ENCODE peak calls at places on chromosomes 6 and 20, in seven cellular contexts. F is MM.1S, R is fibroblast of lung, B is H9, P is IMR-90, K is astrocyte, H is neural progenitor cell. U is an unnamed sample. For H4K20me1, the result is how much of the 10 kb centered on the place peaks cover.

GRCh38 chr20:58102252-58102651 is 126.2 kb downstream of the ANKRD60 start:
- DNase-seq in R (peak), H (no peak), B (no peak), K (peak), F (no peak), P (no peak), U (no peak)

GRCh38 chr20:39876974-39877615 is 811.9 kb downstream of the MAFB start:
- DNase-seq in F (no peak), R (no peak), B (no peak), K (peak), P (no peak), H (no peak), U (peak)

GRCh38 chr6:11810039-11810541 is 31.5 kb upstream of the ADTRP start:
- DNase-seq in H (no peak), K (peak), P (peak), R (peak), F (no peak), B (no peak), U (peak)

GRCh38 chr20:61821698-61822097 is 244.0 kb downstream of the TAF4 start:
- DNase-seq in B (no peak), P (no peak), K (no peak), H (no peak), F (no peak), R (no peak), U (no peak)

GRCh38 chr20:48350291-48350988 is 477.4 kb downstream of the PREX1 start:
- DNase-seq in P (no peak), H (peak), R (no peak), B (peak), F (no peak), K (no peak), U (no peak)

GRCh38 chr6:170296746-170297576 is 6.1 kb upstream of the DLL1 start:
- DNase-seq in P (no peak), H (peak), R (no peak), F (no peak), K (no peak), B (no peak), U (no peak)

GRCh38 chr6:44697333-44697732 is 309.8 kb downstream of the CDC5L start:
- DNase-seq in P (no peak), K (no peak), F (no peak), R (peak), B (peak), H (peak), U (no peak)

GRCh38 chr6:25014806-25015560 is 79.2 kb upstream of the RIPOR2 start:
- DNase-seq in K (peak), R (peak), F (no peak), B (no peak), P (peak), H (no peak), U (peak)

GRCh38 chr20:44799691-44800090 is 10.7 kb downstream of the RIMS4 start:
- DNase-seq in B (no peak), F (no peak), K (no peak), R (no peak), P (no peak), H (no peak), U (no peak)

GRCh38 chr6:139336488-139336887 is 38.0 kb downstream of the CITED2 start:
- DNase-seq in H (no peak), B (no peak), F (no peak), K (peak), R (peak), P (peak), U (no peak)

GRCh38 chr6:169786349-169786748 is 34.9 kb downstream of the ERMARD start:
- DNase-seq in R (no peak), H (no peak), P (no peak), F (no peak), K (no peak), B (peak), U (no peak)

GRCh38 chr20:62368629-62369507 is 1.8 kb upstream of the LAMA5 start:
- DNase-seq in K (no peak), R (peak), F (no peak), B (peak), H (peak), P (peak), U (peak)

GRCh38 chr6:137950581-137950980 is 83.5 kb downstream of the TNFAIP3 start:
- DNase-seq in F (peak), R (no peak), H (no peak), K (no peak), P (no peak), B (no peak), U (no peak)

GRCh38 chr6:7546832-7547714 is 5.6 kb downstream of the DSP start:
- DNase-seq in P (no peak), K (no peak), R (no peak), B (no peak), H (no peak), F (no peak), U (no peak)

GRCh38 chr6:166156942-166157341 is 10.7 kb downstream of the TBXT start:
- DNase-seq in P (peak), K (no peak), B (no peak), F (no peak), H (peak), R (no peak), U (peak)

GRCh38 chr20:50395914-50396488 is 114.2 kb upstream of the PTPN1 start:
- DNase-seq in R (no peak), F (no peak), B (no peak), K (no peak), H (no peak), P (no peak), U (no peak)

GRCh38 chr6:15481892-15482291 is 180.9 kb downstream of the DTNBP1 start:
- DNase-seq in R (no peak), H (no peak), B (no peak), K (no peak), P (no peak), F (peak), U (no peak)

GRCh38 chr20:4524792-4525191 is 196.9 kb upstream of the PRND start:
- DNase-seq in B (no peak), P (no peak), H (no peak), F (peak), R (no peak), K (no peak), U (no peak)

GRCh38 chr6:81800666-81801065 is 48.2 kb upstream of the TENT5A start:
- DNase-seq in R (no peak), K (no peak), B (no peak), P (no peak), F (no peak), H (no peak), U (no peak)

GRCh38 chr20:12345978-12346377 is 428.3 kb downstream of the BTBD3 start:
- DNase-seq in B (no peak), P (no peak), F (no peak), R (no peak), K (no peak), H (no peak), U (no peak)

GRCh38 chr6:125546827-125547226 is 202.6 kb upstream of the HEY2 start:
- DNase-seq in B (no peak), H (no peak), P (peak), R (peak), F (no peak), K (no peak), U (no peak)

GRCh38 chr20:17806739-17807441 is 107.1 kb downstream of the BANF2 start:
- DNase-seq in B (peak), K (peak), P (peak), R (peak), H (no peak), F (no peak), U (peak)

GRCh38 chr6:130965657-130966056 is 97.4 kb downstream of the EPB41L2 start:
- DNase-seq in K (peak), R (peak), P (peak), B (no peak), H (no peak), F (no peak), U (no peak)

GRCh38 chr6:4085329-4085695 is 6.4 kb upstream of the FAM217A start:
- DNase-seq in K (peak), P (peak), H (no peak), B (no peak), F (no peak), R (peak), U (no peak)

GRCh38 chr6:11096109-11096508 is 2.5 kb downstream of the SMIM13 start:
- DNase-seq in F (no peak), R (peak), K (peak), B (peak), H (peak), P (peak), U (peak)

DNA sequence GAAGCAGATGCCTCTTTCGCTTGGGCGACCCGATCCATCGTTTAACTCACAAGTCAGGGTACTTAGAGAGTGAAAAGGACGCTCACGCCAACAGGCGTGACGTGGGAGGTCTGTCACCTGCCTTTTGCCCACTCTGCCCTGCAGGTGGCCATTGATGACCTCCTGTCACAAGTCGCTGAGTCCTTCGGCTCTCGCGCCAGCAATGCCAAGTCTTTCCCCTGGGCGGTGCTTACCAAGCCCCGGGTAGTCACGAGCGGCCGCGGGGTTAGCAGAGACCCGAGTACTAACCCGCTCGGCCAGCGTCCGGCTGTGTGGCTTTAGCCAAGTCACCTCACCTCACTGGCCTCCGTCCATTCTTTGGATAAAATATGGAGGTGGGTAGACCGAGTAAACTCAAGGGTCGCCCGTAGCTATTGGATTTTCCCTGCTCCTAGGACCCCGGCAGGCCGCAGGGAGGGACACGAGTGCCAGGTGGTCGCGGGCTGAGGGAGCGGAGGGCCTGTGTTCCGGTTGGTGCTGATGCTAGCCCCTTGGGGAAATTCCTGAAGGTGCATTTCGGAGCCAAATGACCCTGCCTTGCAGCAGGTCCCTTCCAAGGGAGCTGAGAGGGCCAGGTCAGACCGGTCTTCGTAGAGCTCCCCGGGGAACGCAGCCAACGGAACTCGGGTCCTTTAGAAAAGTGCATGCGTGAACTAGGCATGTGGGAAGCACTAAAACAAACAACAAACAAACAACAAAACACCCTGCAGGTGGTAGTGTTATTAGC is 668 bp downstream of the PKIB start:
- DNase-seq in K (peak), F (peak), B (peak), R (peak), H (peak), P (no peak), U (peak)
- H2AFZ ChIP-seq in K (peak), F (peak), B (no peak), R (peak), H (no peak), P (peak), U (peak)

DNA sequence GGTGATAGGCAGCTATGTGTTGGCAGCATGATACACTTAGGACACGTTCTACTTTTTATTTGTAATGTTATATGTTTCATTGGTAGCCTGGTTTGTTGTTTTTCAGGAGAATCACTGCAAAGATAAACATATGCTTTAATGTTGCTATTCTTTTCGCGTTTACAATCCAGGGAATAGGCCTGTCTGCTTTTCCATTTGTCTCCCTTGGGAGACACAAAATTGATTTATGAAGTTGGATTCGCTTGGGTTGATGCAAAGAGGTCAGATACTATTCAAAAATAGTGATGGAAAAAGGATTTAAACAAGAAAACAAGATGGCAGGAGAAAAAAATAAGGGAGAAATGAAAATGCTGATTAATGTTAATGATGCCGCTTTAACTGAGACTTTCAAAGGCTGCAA is 179.5 kb upstream of the SOX4 start:
- DNase-seq in H (no peak), K (no peak), R (no peak), B (no peak), P (no peak), F (no peak), U (no peak)
- H4K20me1 ChIP-seq in H (under half), K (under half), R (under half), B (under half), P (under half), F (under half), U (under half)

GRCh38 chr20:36071848-36072247 is 82.7 kb upstream of the EPB41L1 start:
- DNase-seq in F (no peak), B (no peak), R (no peak), P (no peak), H (no peak), K (no peak), U (no peak)
- H2AFZ ChIP-seq in F (no peak), B (no peak), R (no peak), P (no peak), H (no peak), K (no peak), U (no peak)

DNA sequence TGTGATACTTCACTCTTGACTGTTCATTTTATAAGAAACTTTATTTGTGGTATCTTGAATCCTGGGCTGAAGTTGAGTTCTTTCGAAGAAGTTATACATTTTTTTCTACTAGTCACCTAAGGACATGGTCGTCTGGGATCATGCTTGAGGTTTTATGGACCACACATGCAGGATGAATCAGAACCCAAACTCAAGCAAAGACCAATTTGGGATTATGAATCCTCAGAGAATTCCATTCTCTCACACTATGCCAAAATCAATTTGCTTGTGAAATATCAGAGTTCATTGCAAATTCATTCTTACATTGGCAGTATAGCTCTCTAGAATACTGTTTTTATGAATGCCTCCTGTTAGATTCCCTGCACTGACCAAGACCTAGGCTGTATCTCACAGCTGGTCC is 114.3 kb upstream of the HDAC2 start:
- DNase-seq in R (peak), B (no peak), H (no peak), K (peak), F (no peak), P (peak), U (no peak)
- H4K20me1 ChIP-seq in R (under half), B (under half), H (under half), K (under half), F (under half), P (under half), U (under half)

GRCh38 chr20:45833030-45833882 is at the start of gene SNX21:
- DNase-seq in R (peak), P (peak), F (peak), H (peak), K (peak), B (peak), U (peak)
- H2AFZ ChIP-seq in R (peak), P (peak), F (peak), H (peak), K (peak), B (peak), U (peak)

GRCh38 chr6:142005044-142005443 is 127.7 kb upstream of the GJE1 start:
- DNase-seq in R (no peak), B (no peak), H (no peak), K (no peak), P (no peak), F (no peak), U (no peak)
- H4K20me1 ChIP-seq in R (under half), B (under half), H (under half), K (under half), P (under half), F (under half), U (under half)